ENCODE peak calls at places on chromosomes 1 and 21, in seven cellular contexts. N, B, Z, K, T, F and C are unnamed samples.

GRCh38 chr1:89547563-89548485 is 23.2 kb downstream of the LRRC8B start:
- DNase-seq in B (no peak), K (no peak), F (no peak), T (peak), Z (no peak), N (no peak), C (no peak)

GRCh38 chr1:15171271-15171908 is 17.8 kb downstream of the TMEM51 start:
- DNase-seq in F (no peak), T (no peak), K (no peak), B (no peak), N (no peak), Z (no peak), C (no peak)

GRCh38 chr21:43854773-43855633 is 10.0 kb upstream of the AGPAT3 start:
- DNase-seq in B (no peak), N (peak), T (no peak), Z (no peak), F (no peak), K (no peak), C (no peak)

GRCh38 chr1:67144696-67145095 is 9.9 kb upstream of the C1orf141 start:
- DNase-seq in T (no peak), K (no peak), B (no peak), Z (no peak), N (no peak), F (no peak), C (peak)

GRCh38 chr1:84504580-84505021 is 1.6 kb upstream of the SPATA1 start:
- DNase-seq in Z (no peak), K (no peak), B (no peak), T (peak), N (no peak), F (no peak), C (peak)

GRCh38 chr21:44475266-44475665 is 20.0 kb downstream of the LRRC3 start:
- DNase-seq in K (no peak), B (no peak), T (no peak), N (no peak), F (no peak), Z (no peak), C (no peak)

GRCh38 chr1:38004284-38005101 is 821 bp downstream of the FHL3 start:
- DNase-seq in K (no peak), B (no peak), F (no peak), N (peak), T (no peak), Z (no peak), C (peak)

GRCh38 chr1:17624540-17625256 is 85.2 kb downstream of the ARHGEF10L start:
- DNase-seq in N (no peak), T (peak), Z (no peak), F (peak), K (no peak), B (no peak), C (no peak)

GRCh38 chr1:53860967-53861411 is 22.9 kb upstream of the NDC1 start:
- DNase-seq in T (peak), Z (peak), F (peak), N (no peak), B (no peak), K (peak), C (peak)

GRCh38 chr21:28793043-28793442 is 199.6 kb downstream of the LTN1 start:
- DNase-seq in K (no peak), F (no peak), Z (no peak), N (no peak), B (no peak), T (peak), C (no peak)

GRCh38 chr1:101316276-101316675 is 79.5 kb downstream of the S1PR1 start:
- DNase-seq in N (no peak), K (no peak), Z (no peak), F (no peak), B (no peak), T (no peak), C (peak)

GRCh38 chr1:222880586-222880985 is 65.7 kb downstream of the DISP1 start:
- DNase-seq in T (no peak), B (no peak), F (no peak), N (no peak), K (peak), Z (no peak), C (no peak)

GRCh38 chr1:25641931-25642611 is 25.5 kb downstream of the MAN1C1 start:
- DNase-seq in Z (no peak), K (no peak), T (peak), N (no peak), F (no peak), B (no peak), C (no peak)

GRCh38 chr1:83670891-83671565 is 327.9 kb downstream of the TTLL7 start:
- DNase-seq in B (no peak), N (no peak), F (no peak), K (no peak), Z (no peak), T (no peak), C (no peak)

GRCh38 chr1:162117039-162117816 is 47.7 kb downstream of the NOS1AP start:
- DNase-seq in F (no peak), Z (no peak), K (no peak), N (no peak), B (no peak), T (no peak), C (no peak)

GRCh38 chr1:37308571-37308960 is 165.8 kb upstream of the ZC3H12A start:
- DNase-seq in N (no peak), K (no peak), B (no peak), Z (no peak), T (no peak), F (no peak), C (no peak)

GRCh38 chr21:36700961-36701911 is 2.3 kb downstream of the SIM2 start:
- DNase-seq in T (no peak), N (no peak), K (no peak), B (no peak), F (peak), Z (no peak), C (no peak)

GRCh38 chr1:203871114-203871875 is 9.9 kb downstream of the SNRPE start:
- DNase-seq in N (no peak), K (no peak), T (peak), F (peak), Z (no peak), B (no peak), C (peak)

GRCh38 chr1:229894535-229894934 is 172.5 kb upstream of the GALNT2 start:
- DNase-seq in F (no peak), K (no peak), B (no peak), T (no peak), Z (no peak), N (no peak), C (no peak)

GRCh38 chr1:243851129-243851756 is 1.2 kb upstream of the AKT3 start:
- DNase-seq in K (no peak), F (no peak), T (no peak), B (no peak), Z (no peak), N (peak), C (no peak)

GRCh38 chr1:165858364-165858823 is 31.0 kb downstream of the UCK2 start:
- DNase-seq in B (no peak), N (peak), F (no peak), T (no peak), K (no peak), Z (no peak), C (no peak)

GRCh38 chr1:109882288-109883245 is 28.1 kb upstream of the CSF1 start:
- DNase-seq in F (no peak), T (no peak), N (no peak), K (no peak), Z (no peak), B (no peak), C (no peak)

GRCh38 chr1:7108251-7108650 is 323.0 kb downstream of the CAMTA1 start:
- DNase-seq in B (no peak), Z (no peak), K (no peak), N (no peak), T (no peak), F (no peak), C (no peak)

GRCh38 chr21:38293113-38293512 is 36.3 kb downstream of the KCNJ15 start:
- DNase-seq in T (no peak), B (no peak), N (no peak), K (no peak), Z (no peak), F (no peak), C (no peak)

GRCh38 chr1:50109647-50110075 is 941 bp downstream of the ELAVL4 start:
- DNase-seq in F (no peak), Z (no peak), T (no peak), B (no peak), K (no peak), N (no peak), C (no peak)

GRCh38 chr1:180988221-180988826 is 34.3 kb downstream of the STX6 start:
- DNase-seq in B (no peak), T (no peak), K (no peak), N (no peak), F (no peak), Z (no peak), C (peak)